ENCODE peak calls at places on chromosomes 7 and 10, in nine cellular contexts. One of them, this sample, is unnamed.

GRCh38 chr10:72697711-72698110 is 5.8 kb downstream of the MCU start:
- DNase-seq in fibroblast of mammary gland: peak; percentile 40
- DNase-seq in uterus: no peak
- DNase-seq in cardiac muscle cell: peak; percentile 42
- DNase-seq in fibroblast of lung: peak; percentile 58
- DNase-seq in GM12878: no peak
- DNase-seq in left ventricle myocardium inferior: no peak
- DNase-seq in endothelial cell: no peak
- DNase-seq in mammary epithelial cell: no peak
- DNase-seq in this sample: no peak

GRCh38 chr7:135420786-135421185 is 89.1 kb downstream of the CNOT4 start:
- DNase-seq in fibroblast of mammary gland: peak; percentile 23
- DNase-seq in uterus: no peak
- DNase-seq in cardiac muscle cell: no peak
- DNase-seq in fibroblast of lung: peak; percentile 23
- DNase-seq in GM12878: no peak
- DNase-seq in left ventricle myocardium inferior: no peak
- DNase-seq in endothelial cell: no peak
- DNase-seq in mammary epithelial cell: peak; percentile 20
- DNase-seq in this sample: no peak

GRCh38 chr10:11489591-11489990 is 121.9 kb downstream of the USP6NL start:
- DNase-seq in fibroblast of mammary gland: no peak
- DNase-seq in uterus: no peak
- DNase-seq in cardiac muscle cell: no peak
- DNase-seq in fibroblast of lung: peak; percentile 25
- DNase-seq in GM12878: no peak
- DNase-seq in left ventricle myocardium inferior: no peak
- DNase-seq in endothelial cell: no peak
- DNase-seq in mammary epithelial cell: no peak
- DNase-seq in this sample: no peak

GRCh38 chr7:71733108-71733870 is 601.3 kb downstream of the GALNT17 start:
- DNase-seq in fibroblast of mammary gland: peak; percentile 61
- DNase-seq in uterus: peak; percentile 72
- DNase-seq in cardiac muscle cell: peak; percentile 73
- DNase-seq in fibroblast of lung: peak; percentile 44
- DNase-seq in GM12878: no peak
- DNase-seq in left ventricle myocardium inferior: peak; percentile 72
- DNase-seq in endothelial cell: peak; percentile 88
- DNase-seq in mammary epithelial cell: peak; percentile 40
- DNase-seq in this sample: peak; percentile 96

GRCh38 chr7:94258418-94258817 is 136.3 kb upstream of the COL1A2 start:
- DNase-seq in fibroblast of mammary gland: no peak
- DNase-seq in uterus: no peak
- DNase-seq in cardiac muscle cell: no peak
- DNase-seq in fibroblast of lung: no peak
- DNase-seq in GM12878: no peak
- DNase-seq in left ventricle myocardium inferior: no peak
- DNase-seq in endothelial cell: no peak
- DNase-seq in mammary epithelial cell: no peak
- DNase-seq in this sample: no peak

GRCh38 chr7:36198854-36199266 is 45.8 kb downstream of the EEPD1 start:
- DNase-seq in fibroblast of mammary gland: no peak
- DNase-seq in uterus: no peak
- DNase-seq in cardiac muscle cell: peak; percentile 10
- DNase-seq in fibroblast of lung: peak; percentile 74
- DNase-seq in GM12878: no peak
- DNase-seq in left ventricle myocardium inferior: no peak
- DNase-seq in endothelial cell: no peak
- DNase-seq in mammary epithelial cell: no peak
- DNase-seq in this sample: no peak

GRCh38 chr10:69479241-69479730 is 28.0 kb downstream of the TSPAN15 start:
- DNase-seq in fibroblast of mammary gland: no peak
- DNase-seq in uterus: no peak
- DNase-seq in cardiac muscle cell: no peak
- DNase-seq in fibroblast of lung: no peak
- DNase-seq in GM12878: no peak
- DNase-seq in left ventricle myocardium inferior: peak; percentile 59
- DNase-seq in endothelial cell: peak; percentile 43
- DNase-seq in mammary epithelial cell: no peak
- DNase-seq in this sample: no peak

GRCh38 chr7:150983893-150984368 is 5.8 kb upstream of the KCNH2 start:
- DNase-seq in fibroblast of mammary gland: no peak
- DNase-seq in uterus: no peak
- DNase-seq in cardiac muscle cell: peak; percentile 41
- DNase-seq in fibroblast of lung: peak; percentile 32
- DNase-seq in GM12878: no peak
- DNase-seq in left ventricle myocardium inferior: no peak
- DNase-seq in endothelial cell: peak; percentile 55
- DNase-seq in mammary epithelial cell: peak; percentile 42
- DNase-seq in this sample: peak; percentile 76

GRCh38 chr7:30254717-30255095 is 29.7 kb upstream of the ZNRF2 start:
- DNase-seq in fibroblast of mammary gland: no peak
- DNase-seq in uterus: no peak
- DNase-seq in cardiac muscle cell: no peak
- DNase-seq in fibroblast of lung: no peak
- DNase-seq in GM12878: no peak
- DNase-seq in left ventricle myocardium inferior: no peak
- DNase-seq in endothelial cell: no peak
- DNase-seq in mammary epithelial cell: no peak
- DNase-seq in this sample: no peak

GRCh38 chr7:100158229-100159098 is at the start of gene TRAPPC14:
- DNase-seq in fibroblast of mammary gland: peak; percentile 68
- DNase-seq in uterus: peak; percentile 97
- DNase-seq in cardiac muscle cell: peak; percentile 94
- DNase-seq in fibroblast of lung: peak; percentile 80
- DNase-seq in GM12878: no peak
- DNase-seq in left ventricle myocardium inferior: peak; percentile 95
- DNase-seq in endothelial cell: peak; percentile 86
- DNase-seq in mammary epithelial cell: peak; percentile 65
- DNase-seq in this sample: peak; percentile 99

GRCh38 chr10:29734980-29735627 is 100.3 kb upstream of the SVIL start:
- DNase-seq in fibroblast of mammary gland: no peak
- DNase-seq in uterus: peak; percentile 58
- DNase-seq in cardiac muscle cell: peak; percentile 53
- DNase-seq in fibroblast of lung: peak; percentile 56
- DNase-seq in GM12878: no peak
- DNase-seq in left ventricle myocardium inferior: peak; percentile 81
- DNase-seq in endothelial cell: peak; percentile 49
- DNase-seq in mammary epithelial cell: peak; percentile 52
- DNase-seq in this sample: peak; percentile 74

GRCh38 chr10:52525761-52526160 is 211.7 kb downstream of the DKK1 start:
- DNase-seq in fibroblast of mammary gland: peak; percentile 56
- DNase-seq in uterus: no peak
- DNase-seq in cardiac muscle cell: no peak
- DNase-seq in fibroblast of lung: peak; percentile 81
- DNase-seq in GM12878: no peak
- DNase-seq in left ventricle myocardium inferior: no peak
- DNase-seq in endothelial cell: no peak
- DNase-seq in mammary epithelial cell: peak; percentile 54
- DNase-seq in this sample: no peak

GRCh38 chr7:19112290-19113000 is 5.0 kb downstream of the TWIST1 start:
- DNase-seq in fibroblast of mammary gland: peak; percentile 88
- DNase-seq in uterus: no peak
- DNase-seq in cardiac muscle cell: peak; percentile 78
- DNase-seq in fibroblast of lung: peak; percentile 87
- DNase-seq in GM12878: no peak
- DNase-seq in left ventricle myocardium inferior: no peak
- DNase-seq in endothelial cell: peak; percentile 26
- DNase-seq in mammary epithelial cell: no peak
- DNase-seq in this sample: peak; percentile 44

GRCh38 chr7:104926905-104927454 is 87.0 kb upstream of the KMT2E start:
- DNase-seq in fibroblast of mammary gland: no peak
- DNase-seq in uterus: no peak
- DNase-seq in cardiac muscle cell: no peak
- DNase-seq in fibroblast of lung: no peak
- DNase-seq in GM12878: no peak
- DNase-seq in left ventricle myocardium inferior: no peak
- DNase-seq in endothelial cell: no peak
- DNase-seq in mammary epithelial cell: no peak
- DNase-seq in this sample: peak; percentile 40

GRCh38 chr10:34593955-34594354 is 221.1 kb downstream of the PARD3 start:
- DNase-seq in fibroblast of mammary gland: no peak
- DNase-seq in uterus: no peak
- DNase-seq in cardiac muscle cell: no peak
- DNase-seq in fibroblast of lung: no peak
- DNase-seq in GM12878: no peak
- DNase-seq in left ventricle myocardium inferior: no peak
- DNase-seq in endothelial cell: no peak
- DNase-seq in mammary epithelial cell: peak; percentile 50
- DNase-seq in this sample: no peak

GRCh38 chr10:132651511-132652029 is 114.0 kb downstream of the INPP5A start:
- DNase-seq in fibroblast of mammary gland: no peak
- DNase-seq in uterus: no peak
- DNase-seq in cardiac muscle cell: no peak
- DNase-seq in fibroblast of lung: no peak
- DNase-seq in GM12878: no peak
- DNase-seq in left ventricle myocardium inferior: no peak
- DNase-seq in endothelial cell: no peak
- DNase-seq in mammary epithelial cell: no peak
- DNase-seq in this sample: no peak

GRCh38 chr10:113854757-113855626 is 531 bp downstream of the NHLRC2 start:
- DNase-seq in fibroblast of mammary gland: peak; percentile 26
- DNase-seq in uterus: peak; percentile 57
- DNase-seq in cardiac muscle cell: peak; percentile 62
- DNase-seq in fibroblast of lung: peak; percentile 51
- DNase-seq in GM12878: no peak
- DNase-seq in left ventricle myocardium inferior: peak; percentile 53
- DNase-seq in endothelial cell: peak; percentile 63
- DNase-seq in mammary epithelial cell: peak; percentile 31
- DNase-seq in this sample: peak; percentile 66
- TF ChIP-seq CTCF in fibroblast of mammary gland: no peak
- TF ChIP-seq CTCF in uterus: no peak
- TF ChIP-seq CTCF in cardiac muscle cell: no peak
- TF ChIP-seq CTCF in fibroblast of lung: no peak
- TF ChIP-seq CTCF in GM12878: no peak
- TF ChIP-seq CTCF in left ventricle myocardium inferior: peak; percentile 24
- TF ChIP-seq CTCF in endothelial cell: no peak
- TF ChIP-seq CTCF in mammary epithelial cell: no peak
- TF ChIP-seq CTCF in this sample: no peak

DNA sequence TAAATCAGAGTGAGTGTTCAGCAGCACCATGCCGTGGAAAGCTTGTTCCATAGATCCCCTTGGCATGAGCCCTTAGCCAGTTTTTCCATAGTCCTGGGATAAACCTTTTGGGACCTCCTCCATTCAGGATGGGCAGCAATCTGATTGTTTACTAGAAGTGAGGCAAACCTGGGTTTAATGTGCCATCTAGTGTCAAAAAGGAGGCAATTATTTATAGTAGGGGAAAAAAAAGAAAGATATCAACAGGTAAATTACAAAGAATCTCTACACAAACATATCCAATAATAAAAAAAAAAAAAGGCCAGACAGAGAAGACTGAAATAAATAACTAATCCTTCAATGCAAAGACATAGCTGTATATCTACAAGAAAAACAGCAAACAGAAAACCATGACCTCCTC is 229.0 kb upstream of the STK17A start:
- DNase-seq in fibroblast of mammary gland: no peak
- DNase-seq in uterus: no peak
- DNase-seq in cardiac muscle cell: no peak
- DNase-seq in fibroblast of lung: no peak
- DNase-seq in GM12878: no peak
- DNase-seq in left ventricle myocardium inferior: no peak
- DNase-seq in endothelial cell: no peak
- DNase-seq in mammary epithelial cell: no peak
- DNase-seq in this sample: no peak
- TF ChIP-seq CTCF in fibroblast of mammary gland: no peak
- TF ChIP-seq CTCF in uterus: no peak
- TF ChIP-seq CTCF in cardiac muscle cell: no peak
- TF ChIP-seq CTCF in fibroblast of lung: no peak
- TF ChIP-seq CTCF in GM12878: no peak
- TF ChIP-seq CTCF in left ventricle myocardium inferior: no peak
- TF ChIP-seq CTCF in endothelial cell: no peak
- TF ChIP-seq CTCF in mammary epithelial cell: no peak
- TF ChIP-seq CTCF in this sample: no peak

GRCh38 chr7:128247640-128248194 is 6.6 kb downstream of the LEP start:
- DNase-seq in fibroblast of mammary gland: peak; percentile 75
- DNase-seq in uterus: no peak
- DNase-seq in cardiac muscle cell: peak; percentile 52
- DNase-seq in fibroblast of lung: peak; percentile 39
- DNase-seq in GM12878: no peak
- DNase-seq in left ventricle myocardium inferior: no peak
- DNase-seq in endothelial cell: no peak
- DNase-seq in mammary epithelial cell: peak; percentile 44
- DNase-seq in this sample: no peak
- TF ChIP-seq CTCF in fibroblast of mammary gland: no peak
- TF ChIP-seq CTCF in uterus: no peak
- TF ChIP-seq CTCF in cardiac muscle cell: no peak
- TF ChIP-seq CTCF in fibroblast of lung: no peak
- TF ChIP-seq CTCF in GM12878: no peak
- TF ChIP-seq CTCF in left ventricle myocardium inferior: no peak
- TF ChIP-seq CTCF in endothelial cell: no peak
- TF ChIP-seq CTCF in mammary epithelial cell: peak; percentile 1
- TF ChIP-seq CTCF in this sample: no peak

GRCh38 chr10:13352519-13352918 is 4.4 kb upstream of the SEPHS1 start:
- DNase-seq in fibroblast of mammary gland: no peak
- DNase-seq in uterus: no peak
- DNase-seq in cardiac muscle cell: no peak
- DNase-seq in fibroblast of lung: no peak
- DNase-seq in GM12878: no peak
- DNase-seq in left ventricle myocardium inferior: no peak
- DNase-seq in endothelial cell: peak; percentile 28
- DNase-seq in mammary epithelial cell: no peak
- DNase-seq in this sample: no peak
- TF ChIP-seq CTCF in fibroblast of mammary gland: no peak
- TF ChIP-seq CTCF in uterus: no peak
- TF ChIP-seq CTCF in cardiac muscle cell: no peak
- TF ChIP-seq CTCF in fibroblast of lung: no peak
- TF ChIP-seq CTCF in GM12878: peak; percentile 35
- TF ChIP-seq CTCF in left ventricle myocardium inferior: peak; percentile 44
- TF ChIP-seq CTCF in endothelial cell: no peak
- TF ChIP-seq CTCF in mammary epithelial cell: no peak
- TF ChIP-seq CTCF in this sample: no peak

GRCh38 chr10:103706047-103706446 is 149.3 kb downstream of the SH3PXD2A start:
- DNase-seq in fibroblast of mammary gland: no peak
- DNase-seq in uterus: no peak
- DNase-seq in cardiac muscle cell: no peak
- DNase-seq in fibroblast of lung: no peak
- DNase-seq in GM12878: no peak
- DNase-seq in left ventricle myocardium inferior: no peak
- DNase-seq in endothelial cell: no peak
- DNase-seq in mammary epithelial cell: no peak
- DNase-seq in this sample: no peak
- TF ChIP-seq CTCF in fibroblast of mammary gland: no peak
- TF ChIP-seq CTCF in uterus: no peak
- TF ChIP-seq CTCF in cardiac muscle cell: no peak
- TF ChIP-seq CTCF in fibroblast of lung: no peak
- TF ChIP-seq CTCF in GM12878: no peak
- TF ChIP-seq CTCF in left ventricle myocardium inferior: no peak
- TF ChIP-seq CTCF in endothelial cell: no peak
- TF ChIP-seq CTCF in mammary epithelial cell: no peak
- TF ChIP-seq CTCF in this sample: no peak